ENCODE peak calls at places on chromosomes 4 and X, in four cellular contexts. Y is fibroblast of mammary gland, W is WERI-Rb-1, H is lower leg skin. J is an unnamed sample.
A peak's percentile ranks its signal among the peaks of the same experiment; 100 is the strongest.

GRCh38 chr4:99856166-99856565 is 38.1 kb downstream of the LAMTOR3 start:
- DNase-seq in Y (peak; percentile 71), H (no peak), W (no peak), J (no peak)

GRCh38 chrX:17453791-17454190 is 78.8 kb downstream of the NHS start:
- DNase-seq in H (no peak), W (no peak), Y (peak; percentile 30), J (no peak)

GRCh38 chr4:122847931-122848330 is 21.3 kb downstream of the FGF2 start:
- DNase-seq in Y (no peak), W (no peak), H (no peak), J (no peak)

GRCh38 chrX:110146521-110146920 is 143.6 kb downstream of the TMEM164 start:
- DNase-seq in W (peak; percentile 12), Y (peak; percentile 74), H (peak; percentile 21), J (peak; percentile 14)

GRCh38 chr4:138300616-138301015 is 58.5 kb upstream of the SLC7A11 start:
- DNase-seq in Y (peak; percentile 21), H (no peak), W (no peak), J (no peak)

GRCh38 chr4:88335092-88335665 is 43.5 kb upstream of the HERC6 start:
- DNase-seq in W (no peak), Y (peak; percentile 91), H (no peak), J (no peak)

GRCh38 chrX:111041018-111041462 is 55.0 kb upstream of the PAK3 start:
- DNase-seq in W (no peak), H (no peak), Y (peak; percentile 88), J (peak; percentile 40)

GRCh38 chr4:138749303-138749702 is 266.3 kb upstream of the NOCT start:
- DNase-seq in W (no peak), H (no peak), Y (peak; percentile 83), J (no peak)

GRCh38 chr4:31307026-31307425 is 586.9 kb downstream of the PCDH7 start:
- DNase-seq in W (no peak), Y (no peak), H (no peak), J (no peak)

GRCh38 chr4:5203309-5203708 is 152.0 kb downstream of the STK32B start:
- DNase-seq in W (no peak), Y (no peak), H (no peak), J (no peak)

GRCh38 chrX:24410514-24411189 is 50.2 kb downstream of the SUPT20HL1 start:
- DNase-seq in Y (no peak), H (no peak), W (no peak), J (no peak)

GRCh38 chrX:101813200-101813599 is 118.6 kb downstream of the ZMAT1 start:
- DNase-seq in W (no peak), H (no peak), Y (no peak), J (no peak)

GRCh38 chrX:40310016-40310415 is 212.3 kb upstream of the BCOR start:
- DNase-seq in Y (no peak), W (no peak), H (no peak), J (no peak)

GRCh38 chr4:105996845-105997244 is 101.6 kb downstream of the NPNT start:
- DNase-seq in H (no peak), W (no peak), Y (no peak), J (no peak)

GRCh38 chrX:141879616-141880015 is 24.1 kb upstream of the MAGEC1 start:
- DNase-seq in H (no peak), Y (no peak), W (no peak), J (no peak)

GRCh38 chr4:169399976-169400767 is 129.4 kb upstream of the SH3RF1 start:
- DNase-seq in Y (peak; percentile 28), H (no peak), W (no peak), J (no peak)

GRCh38 chrX:120365320-120365719 is 3.4 kb downstream of the ATP1B4 start:
- DNase-seq in Y (peak; percentile 14), H (no peak), W (peak; percentile 56), J (peak; percentile 34)

GRCh38 chr4:69025191-69025998 is 70.9 kb upstream of the UGT2B7 start:
- DNase-seq in W (peak; percentile 24), H (no peak), Y (no peak), J (no peak)

DNA sequence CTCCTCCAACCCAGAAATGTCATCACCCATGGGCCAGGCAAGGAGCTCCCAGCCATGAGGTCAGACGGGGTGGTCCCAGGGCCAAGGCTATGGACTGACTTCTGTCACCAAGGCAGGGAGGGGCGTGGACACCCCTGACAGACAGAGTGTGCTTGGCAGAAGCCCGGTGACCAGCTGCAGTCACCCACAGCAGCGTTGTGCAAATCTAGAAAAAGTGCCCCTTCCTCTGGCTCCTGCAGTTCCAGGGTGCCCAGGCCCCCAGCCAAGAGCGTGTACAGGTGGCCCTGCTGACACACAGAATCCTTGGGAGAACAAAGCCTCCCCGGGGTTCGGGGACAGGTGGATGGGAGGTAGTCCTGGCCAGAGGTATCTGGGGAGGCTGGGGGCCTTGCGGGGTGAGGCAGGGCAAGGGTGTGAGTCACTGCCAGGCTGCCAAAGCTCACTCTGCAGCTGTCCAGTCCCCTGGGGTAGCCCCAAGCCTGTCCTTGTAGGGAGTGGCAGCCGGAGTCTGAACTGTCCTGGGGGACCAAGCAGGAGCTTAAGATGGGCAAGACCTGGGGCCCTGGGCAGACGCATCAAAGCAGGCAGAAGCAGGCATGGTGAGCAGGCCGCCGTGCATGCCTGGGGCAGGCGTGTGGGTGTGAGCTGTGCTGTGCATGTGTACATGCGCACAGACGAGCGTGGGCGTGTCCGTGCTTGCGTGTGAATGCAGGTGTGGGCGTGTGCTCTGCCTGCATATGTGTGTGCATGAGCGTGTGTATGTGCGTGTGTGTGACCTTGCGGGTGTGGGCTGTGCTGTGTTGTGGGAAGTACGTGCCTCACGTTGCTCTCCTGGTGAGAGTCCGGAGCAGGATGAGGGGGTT is 3.3 kb downstream of the MYL5 start:
- DNase-seq in Y (peak; percentile 37), W (no peak), H (no peak), J (no peak)
- H3K4me3 ChIP-seq in Y (no peak overlapping the region), W (no peak overlapping the region), H (no peak overlapping the region), J (no peak overlapping the region)

GRCh38 chr4:134628074-134628473 is 426.5 kb upstream of the PABPC4L start:
- DNase-seq in H (no peak), Y (no peak), W (no peak), J (no peak)
- H3K4me3 ChIP-seq in H (no peak overlapping the region), Y (no peak overlapping the region), W (no peak overlapping the region), J (no peak overlapping the region)

GRCh38 chrX:75522565-75523411 is at the start of gene ZDHHC15:
- DNase-seq in H (peak; percentile 18), Y (peak; percentile 8), W (no peak), J (no peak)
- H3K4me3 ChIP-seq in H (peak within 1 kb of the TSS; percentile 15), Y (no peak within 1 kb of the TSS), W (no peak within 1 kb of the TSS), J (peak within 1 kb of the TSS; percentile 30)

DNA sequence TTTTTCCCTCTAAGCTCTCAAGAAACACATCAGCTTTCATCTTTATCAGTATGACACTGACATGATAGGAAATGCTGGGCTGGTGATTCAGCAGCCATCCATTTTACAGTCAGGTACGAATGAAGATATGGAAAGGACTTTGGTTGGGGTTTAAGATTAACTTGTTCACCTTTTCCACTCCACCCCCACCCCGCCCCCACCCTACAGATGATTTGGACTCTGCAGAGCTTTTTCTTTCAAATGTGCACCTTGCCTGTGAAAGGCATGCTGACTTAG is 132.6 kb downstream of the AKAP4 start:
- DNase-seq in W (no peak), Y (no peak), H (no peak), J (no peak)
- H3K4me3 ChIP-seq in W (no peak overlapping the region), Y (no peak overlapping the region), H (no peak overlapping the region), J (no peak overlapping the region)

DNA sequence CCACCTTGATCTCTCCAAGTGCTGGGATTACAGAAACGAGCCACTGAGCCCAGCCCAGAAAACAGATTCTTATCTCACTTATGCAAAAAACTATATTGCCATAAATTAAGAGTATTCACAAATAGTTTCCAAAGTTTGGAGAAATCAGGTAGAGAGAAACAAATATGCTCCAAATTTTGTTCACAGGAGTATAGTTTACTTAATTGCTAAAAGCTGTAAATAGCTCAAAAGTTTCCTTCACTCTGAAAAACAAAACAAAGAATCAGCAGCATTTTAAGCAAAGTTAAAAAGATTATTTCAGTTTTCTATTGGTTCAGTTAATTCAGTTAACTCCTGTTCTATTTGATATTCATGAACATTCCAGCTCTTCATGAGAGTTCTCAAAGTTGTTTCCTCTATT is 18.5 kb upstream of the GRPEL1 start:
- DNase-seq in W (no peak), H (no peak), Y (no peak), J (no peak)
- H3K4me3 ChIP-seq in W (no peak overlapping the region), H (no peak overlapping the region), Y (no peak overlapping the region), J (no peak overlapping the region)

GRCh38 chr4:75512336-75513211 is 1.6 kb downstream of the RCHY1 start:
- DNase-seq in Y (peak; percentile 65), W (no peak), H (no peak), J (no peak)
- H3K4me3 ChIP-seq in Y (peak overlapping the region; percentile 95), W (no peak overlapping the region), H (no peak overlapping the region), J (peak overlapping the region; percentile 92)

GRCh38 chr4:35972814-35973213 is 271.5 kb downstream of the ARAP2 start:
- DNase-seq in Y (no peak), W (no peak), H (no peak), J (no peak)
- H3K4me3 ChIP-seq in Y (no peak overlapping the region), W (no peak overlapping the region), H (no peak overlapping the region), J (no peak overlapping the region)

GRCh38 chr4:185398618-185399017 is 2.0 kb downstream of the ANKRD37 start:
- DNase-seq in W (no peak), H (no peak), Y (no peak), J (no peak)

GRCh38 chr4:185395255-185395955 is at the start of gene LRP2BP:
- DNase-seq in W (no peak), H (no peak), Y (peak; percentile 97), J (no peak)

GRCh38 chr4:185395956-185396723 is 416 bp upstream of the LRP2BP start:
- DNase-seq in H (peak; percentile 97), Y (peak; percentile 96), W (peak; percentile 99), J (peak; percentile 97)

GRCh38 chr4:185396724-185397402 is at the start of gene ANKRD37:
- DNase-seq in H (no peak), W (no peak), Y (peak; percentile 19), J (no peak)

DNA sequence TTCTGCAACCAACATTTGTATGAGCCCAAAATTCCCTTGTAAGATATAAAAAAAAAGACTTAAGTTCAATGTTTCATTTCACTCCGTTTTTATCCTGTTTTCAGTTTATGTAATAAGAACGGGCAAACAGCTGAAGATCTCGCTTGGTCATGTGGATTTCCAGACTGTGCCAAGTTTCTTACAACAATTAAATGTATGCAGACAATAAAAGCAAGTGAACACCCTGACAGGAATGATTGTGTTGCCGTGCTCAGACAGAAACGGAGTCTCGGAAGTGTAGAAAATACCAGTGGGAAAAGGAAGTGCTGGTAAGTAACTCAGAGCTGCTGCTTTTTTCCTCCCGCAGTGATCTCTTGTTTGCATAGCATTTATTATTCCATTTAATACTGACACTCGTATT is 2.8 kb downstream of the ANKRD37 start:
- DNase-seq in W (no peak), H (no peak), Y (no peak), J (no peak)
- H3K4me3 ChIP-seq in W (no peak overlapping the region), H (no peak overlapping the region), Y (no peak overlapping the region), J (no peak overlapping the region)

J was measured in CD8-positive, alpha-beta memory T cell.